ENCODE peak calls at places on chromosomes 11 and 22, in five cellular contexts. U is iPS-NIHi11, T is AG20443, X is right cardiac atrium, O is mammary epithelial cell. I is an unnamed sample.

GRCh38 chr11:122235615-122236014 is 119.6 kb upstream of the BLID start:
- DNase-seq in X (no peak), U (no peak), O (peak), T (peak), I (no peak)

GRCh38 chr11:118912742-118913410 is 12.8 kb downstream of the BCL9L start:
- DNase-seq in O (peak), X (no peak), T (no peak), U (no peak), I (no peak)

GRCh38 chr11:17807034-17807433 is 72.5 kb downstream of the KCNC1 start:
- DNase-seq in O (no peak), U (no peak), X (no peak), T (peak), I (no peak)

GRCh38 chr11:68386331-68386978 is 74.1 kb downstream of the LRP5 start:
- DNase-seq in T (no peak), X (no peak), O (no peak), U (no peak), I (no peak)

GRCh38 chr11:100404907-100405306 is 282.2 kb upstream of the ARHGAP42 start:
- DNase-seq in X (no peak), U (no peak), T (no peak), O (no peak), I (no peak)

GRCh38 chr22:23700706-23701105 is 9.9 kb downstream of the RGL4 start:
- DNase-seq in X (no peak), U (no peak), T (no peak), O (no peak), I (no peak)

GRCh38 chr11:119533931-119534694 is 111.1 kb upstream of the THY1 start:
- DNase-seq in O (peak), X (peak), U (peak), T (peak), I (peak)

GRCh38 chr22:46861968-46862367 is 99.5 kb downstream of the TBC1D22A start:
- DNase-seq in O (no peak), T (no peak), X (no peak), U (no peak), I (no peak)

GRCh38 chr11:73201888-73202810 is 15.9 kb upstream of the P2RY2 start:
- DNase-seq in O (no peak), X (no peak), U (no peak), T (no peak), I (no peak)

GRCh38 chr11:10973416-10973815 is 115.6 kb upstream of the ZBED5 start:
- DNase-seq in U (no peak), T (no peak), X (no peak), O (no peak), I (no peak)